ENCODE peak calls at places on chromosomes 11 and 22, in eight cellular contexts. X is MM.1S, R is neural progenitor cell, Z is HFFc6, L is cardiac muscle cell, N is upper lobe of right lung, M is H9, D is GM13977. W is an unnamed sample.

GRCh38 chr11:81026008-81026407 is 1585.2 kb upstream of the TENM4 start:
- DNase-seq in R (no peak), L (no peak), M (no peak), D (no peak), X (no peak), N (no peak), Z (no peak), W (no peak)

GRCh38 chr11:74427377-74427776 is 29.1 kb upstream of the PGM2L1 start:
- DNase-seq in D (no peak), Z (no peak), M (no peak), R (no peak), N (no peak), X (no peak), L (no peak), W (no peak)

GRCh38 chr11:134270250-134270714 is 5.9 kb upstream of the GLB1L3 start:
- DNase-seq in D (no peak), L (no peak), R (peak; percentile 52), N (no peak), X (peak; percentile 66), Z (no peak), M (peak; percentile 40), W (no peak)

GRCh38 chr11:124788521-124788920 is 11.7 kb downstream of the MSANTD2 start:
- DNase-seq in N (no peak), L (no peak), X (no peak), R (no peak), Z (no peak), M (no peak), D (no peak), W (no peak)

GRCh38 chr22:45876136-45877035 is 100.6 kb downstream of the WNT7B start:
- DNase-seq in R (no peak), Z (no peak), L (no peak), D (no peak), N (peak; percentile 52), M (peak; percentile 26), X (no peak), W (no peak)

GRCh38 chr11:134578807-134579708 is 167.0 kb upstream of the B3GAT1 start:
- DNase-seq in D (no peak), N (no peak), X (no peak), L (peak; percentile 34), R (no peak), M (no peak), Z (no peak), W (no peak)

GRCh38 chr11:46912526-46913150 is 5.7 kb downstream of the LRP4 start:
- DNase-seq in N (no peak), D (no peak), R (peak; percentile 87), L (peak; percentile 45), Z (no peak), M (peak; percentile 92), X (no peak), W (peak; percentile 65)

GRCh38 chr11:2088746-2089535 is 50.2 kb downstream of the IGF2 start:
- DNase-seq in L (no peak), M (peak; percentile 54), Z (no peak), R (no peak), X (no peak), D (no peak), N (peak; percentile 48), W (no peak)

GRCh38 chr11:100855466-100856067 is 168.5 kb downstream of the ARHGAP42 start:
- DNase-seq in Z (peak; percentile 43), M (no peak), X (peak; percentile 65), L (peak; percentile 65), R (peak; percentile 60), N (no peak), D (peak; percentile 10), W (no peak)

GRCh38 chr11:94641167-94641761 is 74.1 kb downstream of the PIWIL4 start:
- DNase-seq in N (no peak), X (no peak), D (no peak), L (no peak), M (no peak), Z (no peak), R (no peak), W (no peak)

GRCh38 chr11:1337647-1338007 is 28.2 kb upstream of the TOLLIP start:
- DNase-seq in X (no peak), R (no peak), Z (no peak), L (no peak), D (no peak), M (no peak), N (no peak), W (no peak)

GRCh38 chr11:65657426-65657825 is 5.3 kb downstream of the RELA start:
- DNase-seq in Z (no peak), L (no peak), M (no peak), X (no peak), R (no peak), D (no peak), N (no peak), W (no peak)

GRCh38 chr22:50627914-50628542 is at the start of gene ARSA:
- DNase-seq in X (peak; percentile 86), M (peak; percentile 86), Z (peak; percentile 81), L (peak; percentile 88), R (peak; percentile 95), D (peak; percentile 91), N (peak; percentile 92), W (peak; percentile 83)

DNA sequence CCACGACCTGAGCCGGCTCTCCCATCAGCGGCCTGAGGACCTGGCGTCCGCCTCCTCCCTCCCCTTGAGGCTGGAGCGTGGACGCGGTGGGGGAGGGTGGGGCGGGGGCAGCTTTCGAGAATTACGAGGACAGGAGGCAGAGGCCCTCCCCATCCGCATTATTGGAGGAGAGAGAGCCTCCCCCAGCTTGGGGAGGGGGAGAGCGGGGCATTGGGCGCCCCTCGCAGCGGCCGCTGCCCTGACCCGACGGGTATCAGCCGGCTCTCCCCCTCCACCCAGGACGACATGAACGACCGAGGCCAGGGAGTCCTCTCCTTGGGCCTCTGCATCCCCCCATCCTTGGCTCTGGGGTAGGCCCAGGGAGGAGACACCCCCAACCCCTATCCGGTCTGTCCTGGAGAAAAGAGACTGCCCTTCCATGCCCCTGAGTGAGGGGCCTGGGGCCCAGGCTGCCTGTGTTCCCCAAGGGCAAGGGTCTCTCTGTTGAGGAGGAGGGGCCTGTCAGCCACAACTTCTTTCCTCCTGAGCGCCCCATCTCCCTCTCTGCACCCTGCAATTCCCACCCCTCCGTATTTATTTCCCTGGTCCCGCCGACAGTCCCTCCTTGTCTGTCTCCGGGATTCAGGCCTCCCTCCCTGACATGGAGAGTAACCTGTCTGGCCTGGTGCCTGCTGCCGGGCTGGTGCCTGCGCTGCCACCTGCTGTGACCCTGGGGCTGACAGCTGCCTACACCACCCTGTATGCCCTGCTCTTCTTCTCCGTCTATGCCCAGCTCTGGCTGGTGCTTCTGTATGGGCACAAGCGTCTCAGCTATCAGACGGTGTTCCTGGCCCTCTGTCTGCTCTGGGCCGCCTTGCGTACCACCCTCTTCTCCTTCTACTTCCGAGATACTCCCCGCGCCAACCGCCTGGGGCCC is 495 bp downstream of the GPR137 start:
- DNase-seq in N (no peak), R (peak; percentile 39), L (no peak), D (no peak), M (no peak), Z (no peak), X (peak; percentile 69), W (no peak)
- TF ChIP-seq CTCF in N (no peak), R (no peak), L (no peak), D (peak; percentile 45), M (no peak), Z (peak; percentile 40), X (peak; percentile 60), W (no peak)

GRCh38 chr11:86538223-86538548 is 134.2 kb downstream of the ME3 start:
- DNase-seq in Z (no peak), N (no peak), D (no peak), X (no peak), R (no peak), L (no peak), M (no peak), W (no peak)

GRCh38 chr11:86535773-86536172 is 136.6 kb downstream of the ME3 start:
- DNase-seq in Z (no peak), M (no peak), R (no peak), X (no peak), D (no peak), L (no peak), N (no peak), W (no peak)

GRCh38 chr11:86537541-86538222 is 134.7 kb downstream of the ME3 start:
- DNase-seq in X (no peak), N (no peak), M (no peak), R (peak; percentile 45), D (no peak), L (peak; percentile 54), Z (no peak), W (peak; percentile 29)
- TF ChIP-seq CTCF in X (no peak), N (no peak), M (peak; percentile 35), R (peak; percentile 45), D (no peak), L (peak; percentile 39), Z (no peak), W (peak; percentile 8)

GRCh38 chr11:132284611-132285010 is 914.2 kb downstream of the NTM start:
- DNase-seq in D (no peak), L (no peak), X (no peak), R (no peak), Z (no peak), M (no peak), N (no peak), W (no peak)

GRCh38 chr11:132284048-132284447 is 913.6 kb downstream of the NTM start:
- DNase-seq in N (no peak), M (no peak), X (no peak), R (no peak), L (no peak), D (no peak), Z (no peak), W (no peak)

DNA sequence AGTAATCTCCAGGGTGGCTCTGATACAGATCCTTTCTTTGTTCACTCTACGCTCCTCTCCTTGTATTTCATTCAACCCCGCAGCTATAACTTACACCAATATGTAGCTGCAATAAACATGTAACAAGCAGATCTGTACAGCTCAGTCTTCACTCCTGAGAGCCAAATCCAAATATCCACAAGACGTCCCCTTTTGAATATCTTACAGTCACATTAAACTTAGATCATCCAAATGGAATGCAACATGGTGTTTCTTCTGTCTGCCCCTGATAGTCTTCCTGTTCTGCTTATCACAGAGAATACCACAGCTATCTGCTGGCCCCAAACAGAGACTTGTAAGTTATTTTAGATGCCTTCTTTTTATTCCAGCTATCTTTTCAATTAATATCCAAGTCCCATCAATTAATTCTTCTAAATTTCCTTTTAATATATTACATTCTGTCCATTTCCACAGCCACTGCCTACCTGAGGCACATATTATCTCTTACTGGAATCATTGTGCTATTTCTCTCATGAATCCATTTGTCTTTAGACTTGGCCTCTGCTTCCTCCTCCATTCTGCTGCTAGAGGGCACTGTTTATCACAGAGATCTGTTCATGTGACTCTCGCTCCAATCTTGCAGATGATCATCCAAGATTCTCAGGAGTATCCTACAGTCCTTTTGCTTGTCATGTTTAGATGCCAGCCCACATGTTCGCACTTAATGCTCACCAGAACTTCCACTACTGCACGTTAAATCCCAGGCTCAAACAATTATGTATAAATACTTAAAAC is 908.6 kb downstream of the NTM start:
- DNase-seq in D (peak; percentile 43), X (peak; percentile 58), R (peak; percentile 35), Z (peak; percentile 45), L (no peak), M (no peak), N (no peak), W (no peak)
- TF ChIP-seq CTCF in D (peak; percentile 68), X (peak; percentile 76), R (peak; percentile 67), Z (peak; percentile 74), L (peak; percentile 38), M (peak; percentile 74), N (peak; percentile 42), W (peak; percentile 53)

GRCh38 chr22:37636186-37636948 is 3.1 kb upstream of the SH3BP1 start:
- DNase-seq in Z (peak; percentile 80), R (no peak), D (peak; percentile 57), X (peak; percentile 74), N (no peak), L (no peak), M (no peak), W (no peak)
- TF ChIP-seq CTCF in Z (peak; percentile 65), R (peak; percentile 23), D (peak; percentile 23), X (peak; percentile 39), N (no peak), L (peak; percentile 48), M (peak; percentile 45), W (no peak)